ENCODE peak calls at places on chromosomes 12 and 14, in six cellular contexts. U, E, P, C, Y and T are unnamed samples.

GRCh38 chr12:52925717-52926595 is 21.1 kb upstream of the KRT8 start:
- DNase-seq in E (no peak), Y (peak; percentile 71), P (no peak), C (no peak), U (peak; percentile 62), T (no peak)

GRCh38 chr12:106301611-106302321 is 767 bp upstream of the TCP11L2 start:
- DNase-seq in E (peak; percentile 79), P (no peak), U (peak; percentile 71), Y (peak; percentile 95), C (no peak), T (peak; percentile 37)

GRCh38 chr12:56014205-56014604 is 6.6 kb upstream of the IKZF4 start:
- DNase-seq in U (no peak), Y (no peak), E (no peak), C (no peak), P (no peak), T (no peak)

GRCh38 chr12:98896938-98897337 is 251.8 kb downstream of the APAF1 start:
- DNase-seq in C (no peak), P (no peak), E (no peak), Y (no peak), U (peak; percentile 13), T (no peak)

GRCh38 chr12:89706551-89707348 is 1.9 kb downstream of the ATP2B1 start:
- DNase-seq in C (no peak), Y (no peak), P (peak; percentile 59), U (peak; percentile 54), E (peak; percentile 44), T (peak; percentile 14)

GRCh38 chr12:98951401-98951800 is 306.3 kb downstream of the APAF1 start:
- DNase-seq in U (no peak), C (no peak), Y (no peak), P (no peak), E (no peak), T (no peak)

GRCh38 chr14:68260121-68260520 is 440.5 kb downstream of the RAD51B start:
- DNase-seq in Y (no peak), U (no peak), C (no peak), P (no peak), E (no peak), T (no peak)

GRCh38 chr12:91272456-91273063 is 89.9 kb upstream of the DCN start:
- DNase-seq in C (peak; percentile 14), U (no peak), Y (peak; percentile 26), P (no peak), E (no peak), T (peak; percentile 59)

GRCh38 chr12:34333337-34333736 is 311.0 kb downstream of the ALG10 start:
- DNase-seq in E (no peak), U (no peak), Y (no peak), P (no peak), C (no peak), T (no peak)

GRCh38 chr12:50765325-50765911 is 1.5 kb downstream of the ATF1 start:
- DNase-seq in U (peak; percentile 74), Y (peak; percentile 34), E (no peak), P (peak; percentile 23), C (peak; percentile 43), T (peak; percentile 56)

GRCh38 chr14:75147423-75148071 is 20.7 kb upstream of the NEK9 start:
- DNase-seq in C (peak; percentile 77), U (peak; percentile 21), P (peak; percentile 76), Y (peak; percentile 69), E (no peak), T (peak; percentile 77)

GRCh38 chr14:94029671-94030203 is 3.6 kb downstream of the OTUB2 start:
- DNase-seq in E (no peak), C (no peak), U (no peak), Y (no peak), P (no peak), T (no peak)

GRCh38 chr14:91911474-91912032 is 35.9 kb downstream of the FBLN5 start:
- DNase-seq in P (peak; percentile 15), C (no peak), U (peak; percentile 60), Y (peak; percentile 43), E (no peak), T (peak; percentile 7)

GRCh38 chr14:75242546-75243273 is 35.9 kb upstream of the FOS start:
- DNase-seq in C (peak; percentile 97), U (no peak), Y (no peak), P (peak; percentile 11), E (no peak), T (no peak)

GRCh38 chr14:97277711-97278110 is 480.5 kb downstream of the VRK1 start:
- DNase-seq in U (no peak), E (no peak), Y (no peak), C (no peak), P (no peak), T (no peak)

GRCh38 chr14:73762375-73762822 is 48.2 kb upstream of the PNMA1 start:
- DNase-seq in U (peak; percentile 28), E (no peak), Y (no peak), C (no peak), P (no peak), T (no peak)